ENCODE peak calls at places on chromosomes 7 and 10, in eight cellular contexts. G, N, C, L, J, M, B and E are unnamed samples.

GRCh38 chr7:155009570-155010157 is 6.7 kb upstream of the PAXIP1 start:
- DNase-seq in G (no peak), N (no peak), C (peak; percentile 27), L (no peak), J (no peak), M (no peak), B (no peak), E (peak; percentile 36)

GRCh38 chr7:151218170-151218569 is 7.9 kb upstream of the H2BK1 start:
- DNase-seq in G (no peak), N (no peak), C (no peak), L (no peak), J (no peak), M (no peak), B (no peak), E (no peak)

GRCh38 chr7:96414931-96415292 is 93.0 kb upstream of the SLC25A13 start:
- DNase-seq in G (peak; percentile 18), N (peak; percentile 54), C (peak; percentile 37), L (peak; percentile 48), J (no peak), M (peak; percentile 30), B (no peak), E (no peak)

GRCh38 chr10:49418328-49418727 is 22.4 kb upstream of the DRGX start:
- DNase-seq in G (no peak), N (no peak), C (no peak), L (no peak), J (no peak), M (no peak), B (no peak), E (no peak)

GRCh38 chr7:5237286-5237685 is 45.5 kb upstream of the SLC29A4 start:
- DNase-seq in G (peak; percentile 21), N (no peak), C (no peak), L (peak; percentile 87), J (peak; percentile 59), M (peak; percentile 40), B (peak; percentile 81), E (peak; percentile 77)

GRCh38 chr10:130884456-130884855 is 427.1 kb downstream of the TCERG1L start:
- DNase-seq in G (no peak), N (no peak), C (no peak), L (no peak), J (no peak), M (no peak), B (no peak), E (no peak)

GRCh38 chr7:155123413-155123812 is 53.3 kb downstream of the HTR5A start:
- DNase-seq in G (no peak), N (no peak), C (no peak), L (no peak), J (no peak), M (no peak), B (no peak), E (no peak)

GRCh38 chr7:42606217-42606905 is 305.5 kb downstream of the C7orf25 start:
- DNase-seq in G (peak; percentile 51), N (no peak), C (no peak), L (peak; percentile 28), J (no peak), M (no peak), B (no peak), E (peak; percentile 51)

GRCh38 chr7:43825391-43825808 is 43.9 kb downstream of the MRPS24 start:
- DNase-seq in G (no peak), N (no peak), C (no peak), L (no peak), J (no peak), M (no peak), B (no peak), E (no peak)

GRCh38 chr7:157875230-157876179 is 538.7 kb downstream of the DNAJB6 start:
- DNase-seq in G (no peak), N (no peak), C (no peak), L (no peak), J (no peak), M (no peak), B (no peak), E (no peak)

GRCh38 chr7:19715499-19715898 is 6.7 kb upstream of the POLR1F start:
- DNase-seq in G (peak; percentile 25), N (no peak), C (no peak), L (no peak), J (no peak), M (no peak), B (no peak), E (no peak)

GRCh38 chr10:23158370-23158769 is 33.7 kb upstream of the PTF1A start:
- DNase-seq in G (peak; percentile 31), N (no peak), C (peak; percentile 78), L (peak; percentile 74), J (no peak), M (peak; percentile 58), B (no peak), E (peak; percentile 32)

GRCh38 chr10:17175551-17175950 is 25.9 kb downstream of the TRDMT1 start:
- DNase-seq in G (no peak), N (no peak), C (no peak), L (no peak), J (no peak), M (peak; percentile 24), B (no peak), E (peak; percentile 45)

GRCh38 chr7:95632609-95633008 is 36.3 kb upstream of the PDK4 start:
- DNase-seq in G (no peak), N (no peak), C (no peak), L (peak; percentile 84), J (no peak), M (peak; percentile 8), B (no peak), E (peak; percentile 59)

GRCh38 chr7:7157177-7157886 is 25.0 kb upstream of the C1GALT1 start:
- DNase-seq in G (peak; percentile 89), N (no peak), C (peak; percentile 4), L (peak; percentile 76), J (no peak), M (peak; percentile 58), B (no peak), E (peak; percentile 85)

GRCh38 chr10:79560160-79560709 is at the start of gene SFTPA2:
- DNase-seq in G (no peak), N (no peak), C (no peak), L (no peak), J (no peak), M (no peak), B (no peak), E (no peak)

GRCh38 chr10:79559726-79560125 is 481 bp downstream of the SFTPA2 start:
- DNase-seq in G (peak; percentile 25), N (no peak), C (no peak), L (no peak), J (no peak), M (peak; percentile 43), B (no peak), E (peak; percentile 69)

GRCh38 chr10:79562135-79562756 is 2.0 kb upstream of the SFTPA2 start:
- DNase-seq in G (peak; percentile 27), N (peak; percentile 81), C (peak; percentile 49), L (peak; percentile 56), J (peak; percentile 54), M (peak; percentile 54), B (peak; percentile 55), E (peak; percentile 78)

GRCh38 chr10:79555910-79556309 is 4.3 kb downstream of the SFTPA2 start:
- DNase-seq in G (no peak), N (no peak), C (no peak), L (no peak), J (no peak), M (no peak), B (no peak), E (no peak)

DNA sequence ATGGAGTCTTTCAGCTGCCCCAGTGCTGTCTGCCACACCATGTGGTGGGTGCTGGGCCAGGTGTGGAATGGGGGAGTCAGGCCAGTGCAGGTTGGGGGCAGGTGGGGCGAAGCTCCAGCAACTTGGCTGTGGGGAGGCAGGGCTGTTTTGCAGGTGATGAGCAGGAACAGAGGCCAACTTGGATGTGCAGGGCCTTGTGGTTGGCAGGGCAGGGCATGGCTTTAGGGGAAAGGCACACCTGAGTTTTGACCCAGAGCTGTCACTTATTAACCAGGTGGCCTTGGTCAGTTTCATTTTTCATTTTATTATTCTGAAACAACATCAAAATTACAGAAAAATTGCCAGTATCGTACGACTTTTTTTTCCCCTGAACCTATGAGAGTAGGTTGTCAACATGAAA is 1.1 kb upstream of the SFTPA2 start:
- DNase-seq in G (no peak), N (no peak), C (no peak), L (no peak), J (no peak), M (no peak), B (no peak), E (no peak)
- TF ChIP-seq CTCF in G (no peak), N (no peak), C (no peak), L (no peak), J (no peak), M (no peak), B (no peak), E (no peak)

GRCh38 chr10:31320598-31321211 is 1.7 kb downstream of the ZEB1 start:
- DNase-seq in G (peak; percentile 38), N (peak; percentile 41), C (peak; percentile 54), L (peak; percentile 55), J (no peak), M (peak; percentile 59), B (peak; percentile 53), E (no peak)
- TF ChIP-seq CTCF in G (no peak), N (no peak), C (no peak), L (no peak), J (no peak), M (no peak), B (peak; percentile 33), E (no peak)

GRCh38 chr7:134907639-134908038 is 78.7 kb upstream of the AGBL3 start:
- DNase-seq in G (no peak), N (no peak), C (no peak), L (no peak), J (no peak), M (no peak), B (no peak), E (peak; percentile 39)

GRCh38 chr7:134908289-134908688 is 78.0 kb upstream of the AGBL3 start:
- DNase-seq in G (peak; percentile 55), N (no peak), C (no peak), L (peak; percentile 24), J (no peak), M (peak; percentile 85), B (no peak), E (peak; percentile 39)

GRCh38 chr7:134907000-134907399 is 79.3 kb upstream of the AGBL3 start:
- DNase-seq in G (no peak), N (no peak), C (no peak), L (no peak), J (no peak), M (no peak), B (no peak), E (no peak)

GRCh38 chr7:134903073-134903790 is 83.1 kb upstream of the AGBL3 start:
- DNase-seq in G (no peak), N (no peak), C (no peak), L (no peak), J (no peak), M (no peak), B (no peak), E (no peak)

DNA sequence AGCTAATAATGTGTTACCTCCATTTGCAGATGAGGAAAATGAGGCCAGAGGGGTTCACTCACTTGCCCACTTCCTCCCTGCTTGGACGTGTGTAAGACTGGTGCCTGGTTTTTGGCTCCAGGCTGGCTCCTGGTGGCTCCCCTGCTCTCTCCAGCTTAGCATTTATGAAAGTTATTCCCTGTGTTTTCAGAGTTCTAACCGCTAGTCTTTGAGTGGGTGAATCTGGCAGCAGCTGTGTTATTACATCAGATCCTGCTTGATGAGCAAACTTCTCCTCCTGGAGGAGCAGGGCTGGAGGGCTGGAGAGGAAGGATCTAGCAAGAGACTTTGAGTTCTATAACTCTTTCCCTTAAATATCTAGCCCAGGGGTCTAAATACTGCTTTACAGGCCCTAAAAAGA is 80.9 kb upstream of the AGBL3 start:
- DNase-seq in G (peak; percentile 82), N (no peak), C (no peak), L (peak; percentile 95), J (no peak), M (peak; percentile 96), B (peak; percentile 31), E (peak; percentile 85)
- TF ChIP-seq CTCF in G (peak; percentile 27), N (no peak), C (no peak), L (peak; percentile 55), J (no peak), M (peak; percentile 55), B (no peak), E (peak; percentile 32)

GRCh38 chr10:10873915-10874314 is 143.8 kb upstream of the CELF2 start:
- DNase-seq in G (no peak), N (no peak), C (no peak), L (no peak), J (no peak), M (no peak), B (no peak), E (no peak)
- TF ChIP-seq CTCF in G (no peak), N (no peak), C (no peak), L (no peak), J (no peak), M (no peak), B (no peak), E (no peak)